ENCODE peak calls at places on chromosome 22, in eight cellular contexts. H is fibroblast of mammary gland, V is heart left ventricle, D is GM10248, Y is left lung, G is IMR-90, C is PC-3, B is cardiac muscle cell. S is an unnamed sample.

GRCh38 chr22:29218758-29219408 is 13.2 kb downstream of the EMID1 start:
- DNase-seq in H (no peak), V (no peak), D (no peak), Y (peak; percentile 22), G (no peak), C (no peak), B (no peak), S (no peak)

GRCh38 chr22:22886546-22886945 is 1.1 kb upstream of the IGLL5 start:
- DNase-seq in H (no peak), V (no peak), D (no peak), Y (no peak), G (no peak), C (no peak), B (no peak), S (no peak)

GRCh38 chr22:29040385-29041275 is 21.0 kb downstream of the C22orf31 start:
- DNase-seq in H (peak; percentile 91), V (peak; percentile 61), D (peak; percentile 66), Y (peak; percentile 55), G (peak; percentile 93), C (peak; percentile 64), B (peak; percentile 75), S (peak; percentile 45)

GRCh38 chr22:41474878-41475451 is 6.0 kb downstream of the ACO2 start:
- DNase-seq in H (no peak), V (no peak), D (no peak), Y (no peak), G (no peak), C (no peak), B (no peak), S (no peak)

GRCh38 chr22:40324468-40325305 is 21.6 kb upstream of the ADSL start:
- DNase-seq in H (no peak), V (no peak), D (no peak), Y (no peak), G (no peak), C (no peak), B (no peak), S (no peak)

GRCh38 chr22:47200273-47201051 is 438.0 kb downstream of the TBC1D22A start:
- DNase-seq in H (peak; percentile 6), V (no peak), D (no peak), Y (peak; percentile 28), G (no peak), C (no peak), B (no peak), S (peak; percentile 10)

GRCh38 chr22:46149493-46149997 is 781 bp upstream of the PPARA start:
- DNase-seq in H (no peak), V (peak; percentile 71), D (no peak), Y (peak; percentile 73), G (no peak), C (no peak), B (peak; percentile 62), S (peak; percentile 26)

GRCh38 chr22:46869848-46870441 is 107.5 kb downstream of the TBC1D22A start:
- DNase-seq in H (no peak), V (no peak), D (no peak), Y (no peak), G (no peak), C (no peak), B (no peak), S (no peak)

GRCh38 chr22:50313600-50313999 is 6.2 kb upstream of the PLXNB2 start:
- DNase-seq in H (no peak), V (no peak), D (no peak), Y (peak; percentile 33), G (no peak), C (no peak), B (no peak), S (no peak)

GRCh38 chr22:32723632-32724031 is 77.9 kb upstream of the TIMP3 start:
- DNase-seq in H (peak; percentile 94), V (peak; percentile 69), D (peak; percentile 46), Y (peak; percentile 91), G (peak; percentile 96), C (no peak), B (no peak), S (no peak)

GRCh38 chr22:40215266-40215665 is 37.5 kb downstream of the TNRC6B start:
- DNase-seq in H (no peak), V (peak; percentile 31), D (no peak), Y (peak; percentile 62), G (no peak), C (no peak), B (no peak), S (no peak)

GRCh38 chr22:30574095-30574981 is at the start of gene GAL3ST1:
- DNase-seq in H (no peak), V (no peak), D (no peak), Y (no peak), G (no peak), C (no peak), B (peak; percentile 53), S (no peak)

DNA sequence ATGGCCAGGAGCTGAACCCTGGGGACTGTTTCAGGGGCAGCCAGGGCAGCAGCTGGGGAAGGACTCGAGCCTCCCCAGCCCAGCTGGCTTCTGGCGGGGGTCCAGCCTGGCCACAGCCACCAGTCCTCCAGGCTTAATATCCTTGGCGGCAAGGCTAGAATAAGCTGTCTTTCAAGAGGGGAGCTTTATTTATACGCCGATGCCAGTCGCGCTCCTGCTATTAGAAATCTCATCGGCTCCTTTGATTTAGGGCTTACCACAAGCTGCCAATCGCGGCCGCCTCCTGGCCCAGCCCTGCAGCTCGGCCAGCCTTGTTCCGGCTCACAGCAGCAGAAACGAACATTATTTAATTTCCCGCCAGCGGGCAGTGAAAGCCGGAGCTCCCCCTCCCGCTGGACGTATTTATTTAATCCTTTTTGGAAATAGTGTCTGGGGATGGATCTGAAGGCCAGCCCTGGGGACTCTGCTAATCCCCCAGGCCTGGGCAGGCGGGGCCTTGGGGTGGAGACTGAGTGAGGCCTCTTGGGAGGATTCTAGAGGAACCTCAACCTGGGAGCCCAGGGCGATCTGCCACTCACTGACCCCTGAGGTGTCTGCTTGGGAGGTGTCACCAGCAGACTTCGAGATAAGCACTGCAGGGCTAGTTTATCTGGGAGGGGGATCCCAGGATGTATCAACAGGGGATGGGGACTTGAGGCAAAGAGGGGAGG is 363.1 kb downstream of the MN1 start:
- DNase-seq in H (no peak), V (no peak), D (no peak), Y (no peak), G (peak; percentile 9), C (peak; percentile 43), B (no peak), S (no peak)
- TF ChIP-seq CTCF in H (no peak), V (peak; percentile 10), D (no peak), Y (no peak), G (no peak), C (peak; percentile 13), B (no peak), S (no peak)

GRCh38 chr22:20885017-20885556 is 26.3 kb downstream of the SNAP29 start:
- DNase-seq in H (no peak), V (no peak), D (no peak), Y (no peak), G (no peak), C (no peak), B (no peak), S (no peak)
- TF ChIP-seq CTCF in H (no peak), V (no peak), D (no peak), Y (no peak), G (no peak), C (no peak), B (no peak), S (no peak)

GRCh38 chr22:26826431-26826935 is 169.1 kb downstream of the MIAT start:
- DNase-seq in H (no peak), V (no peak), D (no peak), Y (no peak), G (no peak), C (no peak), B (no peak), S (no peak)

GRCh38 chr22:26823966-26824365 is 166.6 kb downstream of the MIAT start:
- DNase-seq in H (no peak), V (no peak), D (no peak), Y (no peak), G (no peak), C (no peak), B (no peak), S (no peak)

GRCh38 chr22:26825960-26826359 is 168.6 kb downstream of the MIAT start:
- DNase-seq in H (no peak), V (no peak), D (no peak), Y (no peak), G (no peak), C (no peak), B (no peak), S (no peak)

GRCh38 chr22:26821854-26822253 is 164.5 kb downstream of the MIAT start:
- DNase-seq in H (no peak), V (no peak), D (no peak), Y (no peak), G (no peak), C (no peak), B (no peak), S (no peak)

GRCh38 chr22:26822300-26822699 is 164.9 kb downstream of the MIAT start:
- DNase-seq in H (no peak), V (no peak), D (no peak), Y (no peak), G (no peak), C (no peak), B (no peak), S (no peak)
- TF ChIP-seq CTCF in H (no peak), V (no peak), D (no peak), Y (no peak), G (no peak), C (no peak), B (no peak), S (no peak)

GRCh38 chr22:19431641-19432091 is at the start of gene HIRA:
- DNase-seq in H (peak; percentile 69), V (peak; percentile 85), D (peak; percentile 81), Y (peak; percentile 75), G (peak; percentile 66), C (peak; percentile 72), B (peak; percentile 87), S (peak; percentile 87)

GRCh38 chr22:19432092-19432844 is at the start of gene MRPL40:
- DNase-seq in H (peak; percentile 92), V (peak; percentile 95), D (peak; percentile 96), Y (peak; percentile 97), G (peak; percentile 93), C (peak; percentile 91), B (peak; percentile 96), S (peak; percentile 82)

GRCh38 chr22:19430890-19431541 is 517 bp downstream of the HIRA start:
- DNase-seq in H (peak; percentile 25), V (peak; percentile 29), D (peak; percentile 27), Y (peak; percentile 42), G (peak; percentile 19), C (peak; percentile 7), B (peak; percentile 58), S (peak; percentile 49)

GRCh38 chr22:19438286-19438685 is 5.9 kb downstream of the MRPL40 start:
- DNase-seq in H (no peak), V (no peak), D (no peak), Y (no peak), G (no peak), C (no peak), B (no peak), S (no peak)

DNA sequence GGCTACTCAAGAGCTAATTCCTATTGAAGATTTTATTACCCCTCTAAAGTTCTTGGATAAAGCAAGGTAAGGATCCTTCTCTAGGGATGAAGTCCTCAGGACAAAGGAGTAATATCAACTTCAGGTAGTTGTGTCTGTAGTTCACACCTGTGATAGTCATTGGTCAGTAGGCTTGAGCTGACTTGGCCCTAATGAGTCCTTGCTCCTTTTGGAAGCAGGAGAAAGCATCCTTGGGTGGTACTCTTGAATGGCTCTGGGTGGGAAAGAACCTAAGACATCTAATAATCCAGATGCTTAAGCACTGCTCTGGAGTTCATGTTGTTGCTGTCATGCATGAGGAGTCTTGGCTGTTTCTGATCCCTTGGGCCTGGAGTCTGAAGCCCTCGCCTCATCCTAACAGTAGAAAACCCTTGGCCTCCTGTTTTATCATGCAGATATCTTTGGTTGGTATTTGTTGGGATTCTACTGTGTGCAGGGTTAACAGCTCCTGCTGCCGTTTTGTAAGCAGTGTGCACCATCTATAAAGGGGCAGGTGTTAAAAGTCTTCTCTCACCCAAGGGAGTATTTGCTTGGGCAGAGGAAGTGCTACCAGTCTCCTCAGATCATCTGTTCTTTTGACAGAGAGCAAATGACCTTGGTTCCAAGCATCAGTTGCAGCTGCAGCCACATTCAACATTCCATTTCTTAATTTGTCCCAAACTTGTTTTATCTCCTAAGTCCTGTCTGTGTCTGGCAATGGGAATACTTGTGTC is 2.7 kb downstream of the MRPL40 start:
- DNase-seq in H (no peak), V (no peak), D (no peak), Y (no peak), G (no peak), C (no peak), B (no peak), S (no peak)
- TF ChIP-seq CTCF in H (no peak), V (no peak), D (no peak), Y (no peak), G (no peak), C (no peak), B (no peak), S (no peak)